ENCODE peak calls at places on chromosomes 7 and 10, in eight cellular contexts. D is esophagus squamous epithelium; M is neural progenitor cell; R is uterus; X is activated CD8-positive, alpha-beta T cell treated with anti-CD3 and anti-CD28 coated beads for 36 hours; U is fibroblast of mammary gland; G is IMR-90; E is choroid plexus epithelial cell. W is an unnamed sample.
A peak's percentile ranks its signal among the peaks of the same experiment; 100 is the strongest.

GRCh38 chr10:792792-793100 is 103.3 kb upstream of the DIP2C start:
- DNase-seq in G (peak; percentile 86), U (peak; percentile 52), D (no peak), X (no peak), M (no peak), E (peak; percentile 39), R (no peak), W (no peak)

GRCh38 chr7:107666804-107667203 is 6.2 kb downstream of the SLC26A4 start:
- DNase-seq in U (no peak), M (no peak), G (no peak), E (no peak), R (no peak), X (no peak), D (no peak), W (no peak)

GRCh38 chr7:70647801-70648491 is 484.0 kb upstream of the GALNT17 start:
- DNase-seq in G (peak; percentile 80), R (no peak), X (peak; percentile 97), E (peak; percentile 29), M (no peak), U (peak; percentile 64), D (no peak), W (peak; percentile 81)

GRCh38 chr10:132065491-132066105 is at the start of gene JAKMIP3:
- DNase-seq in M (peak; percentile 53), D (no peak), E (peak; percentile 95), G (peak; percentile 96), R (peak; percentile 68), U (peak; percentile 87), X (no peak), W (no peak)

GRCh38 chr10:70477661-70478162 is 855 bp upstream of the PALD1 start:
- DNase-seq in M (peak; percentile 20), R (peak; percentile 51), G (peak; percentile 18), E (peak; percentile 14), U (no peak), D (no peak), X (peak; percentile 88), W (peak; percentile 67)

GRCh38 chr7:157476654-157477549 is 140.1 kb downstream of the DNAJB6 start:
- DNase-seq in U (no peak), M (no peak), D (no peak), R (no peak), E (no peak), X (no peak), G (no peak), W (no peak)

GRCh38 chr10:121580276-121581116 is 17.7 kb downstream of the FGFR2 start:
- DNase-seq in M (peak; percentile 51), G (no peak), U (no peak), E (no peak), R (no peak), X (no peak), D (no peak), W (no peak)

GRCh38 chr7:81684513-81685262 is 85.2 kb downstream of the HGF start:
- DNase-seq in X (no peak), G (peak; percentile 100), E (peak; percentile 100), U (peak; percentile 100), R (peak; percentile 92), M (peak; percentile 5), D (peak; percentile 30), W (peak; percentile 1)

GRCh38 chr10:78267598-78267997 is 233.9 kb downstream of the RPS24 start:
- DNase-seq in X (no peak), U (peak; percentile 47), R (no peak), M (no peak), D (no peak), G (peak; percentile 68), E (peak; percentile 51), W (no peak)

GRCh38 chr10:11246752-11247467 is 229.2 kb downstream of the CELF2 start:
- DNase-seq in D (no peak), U (no peak), M (no peak), E (no peak), G (no peak), R (no peak), X (no peak), W (peak; percentile 62)

GRCh38 chr7:114787556-114787955 is 134.3 kb upstream of the MDFIC start:
- DNase-seq in G (no peak), U (peak; percentile 13), E (peak; percentile 42), D (no peak), X (no peak), M (no peak), R (no peak), W (no peak)

GRCh38 chr10:129496995-129497394 is 30.0 kb downstream of the MGMT start:
- DNase-seq in X (no peak), E (no peak), U (no peak), M (no peak), D (no peak), G (no peak), R (no peak), W (no peak)

GRCh38 chr7:16791071-16791470 is 13.7 kb downstream of the AGR2 start:
- DNase-seq in R (no peak), M (no peak), U (peak; percentile 58), D (no peak), G (no peak), E (no peak), X (no peak), W (no peak)

GRCh38 chr10:125035136-125035535 is 93.2 kb downstream of the ZRANB1 start:
- DNase-seq in M (no peak), X (no peak), R (no peak), D (no peak), U (peak; percentile 97), E (peak; percentile 91), G (peak; percentile 98), W (no peak)

GRCh38 chr10:63720072-63720537 is 198.9 kb downstream of the REEP3 start:
- DNase-seq in M (peak; percentile 61), E (peak; percentile 66), R (no peak), U (peak; percentile 63), G (peak; percentile 45), D (no peak), X (peak; percentile 66), W (peak; percentile 45)

GRCh38 chr10:44083719-44084400 is 301.0 kb downstream of the CXCL12 start:
- DNase-seq in E (no peak), U (no peak), R (no peak), G (no peak), M (no peak), X (no peak), D (no peak), W (no peak)

GRCh38 chr7:8831386-8831785 is 398.0 kb downstream of the NXPH1 start:
- DNase-seq in U (no peak), G (no peak), E (peak; percentile 2), X (no peak), M (no peak), D (no peak), R (no peak), W (no peak)

GRCh38 chr10:72170263-72170662 is 45.5 kb upstream of the ANAPC16 start:
- DNase-seq in E (peak; percentile 15), G (no peak), X (no peak), D (no peak), U (no peak), R (no peak), M (no peak), W (no peak)

GRCh38 chr10:72162978-72163377 is 52.8 kb upstream of the ANAPC16 start:
- DNase-seq in M (no peak), G (peak; percentile 74), X (peak; percentile 50), E (peak; percentile 68), D (no peak), U (peak; percentile 90), R (no peak), W (no peak)

DNA sequence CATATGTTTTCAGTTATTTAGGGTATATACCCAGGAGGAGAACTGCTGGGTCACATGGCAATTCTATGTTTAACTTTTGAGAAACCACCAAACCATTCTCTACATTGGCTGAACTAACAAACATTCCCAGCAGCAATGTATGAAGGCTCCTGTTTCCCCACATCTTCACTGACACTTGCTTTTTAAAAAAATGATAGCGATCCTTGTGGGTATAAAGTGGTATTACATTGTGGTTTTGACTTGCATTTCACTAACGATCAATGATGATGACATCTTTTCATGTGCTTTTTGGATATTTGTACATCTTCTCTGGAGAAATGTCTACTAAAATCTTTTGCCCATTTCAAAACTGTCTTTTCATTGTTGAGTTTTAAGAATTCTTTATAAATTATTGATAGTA is 51.2 kb upstream of the ANAPC16 start:
- DNase-seq in G (peak; percentile 25), E (peak; percentile 17), D (no peak), X (no peak), M (no peak), U (no peak), R (no peak), W (no peak)
- TF ChIP-seq CTCF in G (no peak), E (no peak), D (no peak), X (peak; percentile 78), M (peak; percentile 4), U (no peak), R (no peak), W (no peak)

GRCh38 chr7:141014523-141015395 is at the start of gene MRPS33:
- DNase-seq in E (peak; percentile 97), U (peak; percentile 94), D (peak; percentile 78), M (peak; percentile 98), G (peak; percentile 94), X (peak; percentile 98), R (peak; percentile 94), W (peak; percentile 91)
- TF ChIP-seq CTCF in E (peak; percentile 50), U (peak; percentile 32), D (peak; percentile 78), M (peak; percentile 77), G (peak; percentile 87), X (no peak), R (peak; percentile 28), W (peak; percentile 91)

GRCh38 chr10:33288127-33288526 is 46.3 kb downstream of the NRP1 start:
- DNase-seq in E (no peak), M (no peak), D (no peak), X (no peak), G (no peak), U (no peak), R (no peak), W (no peak)
- TF ChIP-seq CTCF in E (no peak), M (no peak), D (no peak), X (no peak), G (no peak), U (no peak), R (no peak), W (no peak)

GRCh38 chr10:8116926-8117493 is 62.5 kb downstream of the GATA3 start:
- DNase-seq in E (no peak), G (no peak), D (no peak), R (no peak), U (no peak), X (no peak), M (no peak), W (no peak)

GRCh38 chr10:8113616-8114015 is 59.1 kb downstream of the GATA3 start:
- DNase-seq in R (no peak), G (no peak), D (no peak), M (no peak), X (no peak), E (no peak), U (no peak), W (no peak)

GRCh38 chr10:8114741-8115340 is 60.4 kb downstream of the GATA3 start:
- DNase-seq in D (no peak), M (no peak), G (no peak), E (no peak), U (no peak), R (no peak), X (no peak), W (no peak)

GRCh38 chr10:8112942-8113442 is 58.5 kb downstream of the GATA3 start:
- DNase-seq in D (no peak), R (no peak), U (no peak), X (no peak), G (no peak), E (no peak), M (no peak), W (no peak)

DNA sequence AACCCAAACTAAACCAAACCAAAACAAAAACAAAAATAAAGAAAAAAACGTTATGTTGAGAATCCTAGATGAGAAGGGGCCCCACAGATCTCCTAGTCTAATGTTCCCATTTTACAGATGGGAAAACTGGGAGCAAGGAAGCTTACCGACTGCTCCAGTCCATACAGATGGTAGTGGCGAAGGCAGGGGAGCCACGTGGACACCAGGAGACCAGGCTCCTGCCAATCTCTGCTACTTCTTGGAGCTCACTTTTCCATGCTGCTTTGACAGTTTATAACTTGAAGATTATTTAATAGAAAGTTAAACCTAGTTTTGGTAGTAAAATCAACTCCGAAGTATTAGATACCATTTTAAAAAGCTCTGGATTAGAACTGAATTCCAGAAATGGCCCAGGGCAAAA is 62.0 kb downstream of the GATA3 start:
- DNase-seq in D (no peak), R (no peak), X (no peak), G (no peak), E (no peak), M (no peak), U (no peak), W (no peak)
- TF ChIP-seq CTCF in D (no peak), R (no peak), X (no peak), G (no peak), E (no peak), M (no peak), U (no peak), W (no peak)